ENCODE peak calls at places on chromosome 14, in four cellular contexts. F is GM12878, G is K562, X is HepG2. Y is an unnamed sample.
A peak's percentile ranks its signal among the peaks of the same experiment; 100 is the strongest.

GRCh38 chr14:92581206-92581605 is 67.6 kb downstream of the RIN3 start:
- DNase-seq in F (no peak), G (no peak), X (no peak), Y (no peak)

GRCh38 chr14:48914382-48914781 is 671.8 kb downstream of the RPS29 start:
- DNase-seq in F (no peak), G (no peak), X (no peak), Y (no peak)

GRCh38 chr14:30573203-30573814 is 14.4 kb downstream of the G2E3 start:
- DNase-seq in G (no peak), X (no peak), F (no peak), Y (no peak)

GRCh38 chr14:39219075-39219499 is 14.6 kb upstream of the MIA2 start:
- DNase-seq in X (peak; percentile 83), G (no peak), F (no peak), Y (no peak)

GRCh38 chr14:92470215-92470614 is 43.4 kb upstream of the RIN3 start:
- DNase-seq in G (no peak), F (no peak), X (no peak), Y (no peak)

GRCh38 chr14:51082394-51082793 is 12.5 kb downstream of the TRIM9 start:
- DNase-seq in G (no peak), X (no peak), F (no peak), Y (no peak)

GRCh38 chr14:38311655-38312054 is 55.8 kb upstream of the CLEC14A start:
- DNase-seq in X (no peak), G (no peak), F (no peak), Y (no peak)

GRCh38 chr14:70317969-70318634 is 41.4 kb downstream of the COX16 start:
- DNase-seq in F (peak; percentile 2), G (peak; percentile 14), X (peak; percentile 97), Y (peak; percentile 49)

GRCh38 chr14:71555654-71556559 is 376.3 kb upstream of the RGS6 start:
- DNase-seq in G (peak; percentile 12), X (peak; percentile 4), F (peak; percentile 98), Y (no peak)

GRCh38 chr14:68593806-68594536 is 198.9 kb downstream of the ZFP36L1 start:
- DNase-seq in X (peak; percentile 46), F (no peak), G (no peak), Y (no peak)

GRCh38 chr14:80764496-80764895 is 177.0 kb downstream of the CEP128 start:
- DNase-seq in X (no peak), G (no peak), F (no peak), Y (no peak)

GRCh38 chr14:95174184-95174804 is 17.0 kb upstream of the DICER1 start:
- DNase-seq in G (no peak), F (no peak), X (no peak), Y (no peak)

GRCh38 chr14:39107624-39108023 is 4.6 kb upstream of the SEC23A start:
- DNase-seq in G (peak; percentile 37), F (no peak), X (peak; percentile 78), Y (no peak)

GRCh38 chr14:57066887-57067513 is 201.7 kb downstream of the EXOC5 start:
- DNase-seq in G (peak; percentile 35), F (no peak), X (peak; percentile 16), Y (peak; percentile 80)

GRCh38 chr14:50060871-50061663 is 55.3 kb downstream of the VCPKMT start:
- DNase-seq in F (no peak), G (peak; percentile 74), X (peak; percentile 89), Y (no peak)

GRCh38 chr14:98177551-98177950 is 1094.4 kb downstream of the BCL11B start:
- DNase-seq in X (no peak), G (no peak), F (no peak), Y (no peak)

GRCh38 chr14:37318938-37319337 is 121.2 kb downstream of the MIPOL1 start:
- DNase-seq in G (no peak), X (no peak), F (no peak), Y (no peak)

GRCh38 chr14:59969319-59969718 is 49.4 kb downstream of the LRRC9 start:
- DNase-seq in G (no peak), X (peak; percentile 14), F (no peak), Y (no peak)

GRCh38 chr14:99175331-99176155 is 96.5 kb downstream of the BCL11B start:
- DNase-seq in X (no peak), G (no peak), F (no peak), Y (no peak)

GRCh38 chr14:86035882-86036281 is 505.9 kb downstream of the FLRT2 start:
- DNase-seq in G (no peak), X (peak; percentile 13), F (no peak), Y (peak; percentile 65)

GRCh38 chr14:35420036-35420811 is 15.7 kb upstream of the NFKBIA start:
- DNase-seq in G (no peak), X (no peak), F (no peak), Y (no peak)

GRCh38 chr14:56244138-56244789 is 126.1 kb downstream of the PELI2 start:
- DNase-seq in X (no peak), F (no peak), G (no peak), Y (no peak)

GRCh38 chr14:102363182-102363952 is 626 bp downstream of the TECPR2 start:
- DNase-seq in G (peak; percentile 27), F (no peak), X (no peak), Y (peak; percentile 31)

GRCh38 chr14:73634333-73634833 is 10.4 kb upstream of the DNAL1 start:
- DNase-seq in G (no peak), F (no peak), X (no peak), Y (peak; percentile 92)

GRCh38 chr14:74501135-74501614 is 7.6 kb downstream of the ISCA2 start:
- DNase-seq in F (no peak), X (peak; percentile 52), G (peak; percentile 37), Y (peak; percentile 79)

GRCh38 chr14:99093532-99094517 is 178.2 kb downstream of the BCL11B start:
- DNase-seq in G (no peak), X (no peak), F (no peak), Y (no peak)

DNA sequence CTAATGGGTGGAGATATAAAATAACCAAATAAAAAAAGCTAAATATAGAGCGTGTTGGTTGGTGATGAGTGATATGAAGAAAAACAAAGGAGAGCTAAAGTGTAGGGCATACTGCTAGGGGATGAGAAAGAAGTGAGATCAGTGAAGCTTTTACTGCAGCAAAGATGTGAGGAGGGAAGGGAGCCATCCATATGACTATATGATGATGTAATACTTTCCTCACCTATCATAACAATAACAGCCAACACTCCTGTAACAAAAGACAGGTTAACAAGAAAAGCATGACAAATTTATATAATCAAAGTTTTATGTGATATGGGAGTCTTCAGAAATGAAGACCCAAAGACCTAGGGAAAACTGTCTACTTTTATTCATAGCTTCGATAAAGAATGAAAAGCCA is 57.4 kb upstream of the LRFN5 start:
- DNase-seq in X (no peak), F (no peak), G (no peak), Y (no peak)
- TF ChIP-seq NR2C2 in X (no peak), F (no peak), G (no peak), Y (no peak)

DNA sequence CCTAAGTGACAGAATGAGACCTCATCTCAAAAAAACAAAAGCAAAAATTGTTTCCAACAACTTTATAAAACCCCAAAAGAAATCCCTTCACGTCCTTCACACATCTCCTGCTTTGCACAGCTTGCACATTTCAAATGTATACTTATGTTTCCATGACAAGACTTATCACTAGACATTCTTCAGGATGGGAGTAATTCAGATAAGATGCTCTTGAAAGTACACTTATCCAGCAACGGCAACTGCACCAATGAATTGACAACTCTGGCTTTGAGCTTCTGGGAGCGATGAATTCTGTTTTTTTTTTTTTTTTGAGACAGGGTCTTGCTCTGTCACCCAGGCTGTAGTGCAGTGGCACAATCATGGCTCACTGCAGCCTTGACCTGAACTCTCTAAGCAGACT is 30.8 kb upstream of the AKAP5 start:
- DNase-seq in F (no peak), X (no peak), G (no peak), Y (no peak)
- TF ChIP-seq NR2C2 in F (no peak), X (no peak), G (no peak), Y (no peak)

GRCh38 chr14:32492482-32492881 is 163.4 kb downstream of the AKAP6 start:
- DNase-seq in G (no peak), F (no peak), X (no peak), Y (no peak)
- TF ChIP-seq NR2C2 in G (no peak), F (no peak), X (no peak), Y (no peak)

DNA sequence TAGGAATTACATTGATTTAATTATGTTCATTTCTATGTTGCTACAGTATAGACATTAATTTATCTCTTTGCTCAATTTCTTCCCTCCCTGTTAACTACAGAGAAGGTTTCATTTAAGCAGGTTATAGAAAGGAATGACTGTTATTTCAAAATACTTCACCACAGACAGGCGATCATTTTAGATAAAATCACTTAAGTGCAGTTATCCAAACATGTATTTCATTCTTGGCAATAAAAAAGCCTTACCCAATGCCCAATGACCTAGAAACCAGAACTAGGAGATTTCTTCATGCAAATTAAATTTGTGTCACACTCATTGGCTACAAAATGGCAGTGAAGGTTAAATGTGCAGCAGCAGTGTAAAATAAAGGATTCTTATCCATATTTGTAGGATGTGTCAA is 266.4 kb downstream of the KCNH5 start:
- DNase-seq in X (no peak), F (no peak), G (no peak), Y (no peak)
- TF ChIP-seq NR2C2 in X (no peak), F (no peak), G (no peak), Y (no peak)

GRCh38 chr14:90755661-90756304 is 60.4 kb downstream of the TTC7B start:
- DNase-seq in F (no peak), G (no peak), X (no peak), Y (no peak)

GRCh38 chr14:90758028-90758889 is 58.0 kb downstream of the TTC7B start:
- DNase-seq in F (peak; percentile 62), X (peak; percentile 79), G (peak; percentile 97), Y (peak; percentile 94)

GRCh38 chr14:90756755-90757345 is 59.4 kb downstream of the TTC7B start:
- DNase-seq in X (no peak), G (no peak), F (no peak), Y (peak; percentile 62)

GRCh38 chr14:90758959-90759358 is 57.3 kb downstream of the TTC7B start:
- DNase-seq in F (no peak), G (no peak), X (no peak), Y (no peak)

GRCh38 chr14:90757452-90757851 is 58.8 kb downstream of the TTC7B start:
- DNase-seq in X (no peak), G (no peak), F (no peak), Y (no peak)
- TF ChIP-seq NR2C2 in X (no peak), G (no peak), F (no peak), Y (no peak)

GRCh38 chr14:52124791-52125661 is 56.2 kb upstream of the NID2 start:
- DNase-seq in F (no peak), X (no peak), G (no peak), Y (no peak)

GRCh38 chr14:52125885-52126284 is 57.0 kb upstream of the NID2 start:
- DNase-seq in F (no peak), X (no peak), G (no peak), Y (no peak)

GRCh38 chr14:52131640-52132320 is 62.9 kb upstream of the NID2 start:
- DNase-seq in F (peak; percentile 4), X (peak; percentile 80), G (peak; percentile 58), Y (peak; percentile 76)

GRCh38 chr14:52129733-52130132 is 60.9 kb upstream of the NID2 start:
- DNase-seq in X (no peak), G (no peak), F (no peak), Y (no peak)
- TF ChIP-seq NR2C2 in X (no peak), G (no peak), F (no peak), Y (no peak)

DNA sequence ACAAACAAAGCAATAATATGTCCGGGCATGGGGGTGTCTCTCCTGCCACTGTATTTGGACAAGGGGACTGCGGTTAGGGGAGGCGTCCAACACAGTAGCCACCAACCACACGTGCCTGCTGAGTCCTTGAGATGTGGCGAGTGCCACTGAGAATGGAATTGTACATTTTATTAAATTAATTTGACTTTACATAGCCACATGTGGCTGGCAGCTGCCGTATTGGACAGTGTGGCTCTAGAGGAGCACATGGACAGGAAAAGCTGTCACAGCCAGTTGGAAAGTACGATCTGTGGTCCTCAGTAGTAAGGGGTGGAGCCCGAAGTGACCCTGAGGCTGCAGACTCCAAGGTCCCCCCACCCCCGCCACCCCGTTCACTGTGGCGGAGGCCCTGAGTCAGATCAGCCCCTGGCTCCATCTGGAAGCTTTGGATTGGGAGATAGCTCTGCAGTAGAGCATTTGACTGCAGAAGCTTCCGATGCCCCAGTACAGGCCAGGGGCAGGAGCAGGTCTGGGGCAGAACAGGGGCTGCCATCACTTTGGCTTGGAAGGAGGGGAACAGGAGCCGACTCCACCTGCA is 25.8 kb upstream of the BEGAIN start:
- DNase-seq in X (no peak), F (no peak), G (peak; percentile 26), Y (no peak)
- TF ChIP-seq NR2C2 in X (no peak), F (no peak), G (no peak), Y (no peak)